ENCODE peak calls at places on chromosomes 7 and 10, in five cellular contexts. A is heart left ventricle, B is transverse colon, S is Peyer's patch, P is testis. R is an unnamed sample.

GRCh38 chr10:122082616-122083477 is 93.9 kb downstream of the TACC2 start:
- DNase-seq in A (no peak), B (no peak), S (no peak), P (no peak), R (no peak)

GRCh38 chr7:26141077-26141476 is 10.9 kb upstream of the NFE2L3 start:
- DNase-seq in A (no peak), B (no peak), S (no peak), P (no peak), R (no peak)

GRCh38 chr7:42745357-42746022 is 166.4 kb downstream of the C7orf25 start:
- DNase-seq in A (peak), B (peak), S (no peak), P (peak), R (no peak)

GRCh38 chr7:157757211-157757610 is 420.4 kb downstream of the DNAJB6 start:
- DNase-seq in A (no peak), B (no peak), S (no peak), P (no peak), R (no peak)

GRCh38 chr7:75649462-75649861 is 89.3 kb downstream of the HIP1 start:
- DNase-seq in A (no peak), B (no peak), S (no peak), P (no peak), R (no peak)

GRCh38 chr10:105681051-105681450 is 1040.0 kb downstream of the SORCS3 start:
- DNase-seq in A (no peak), B (peak), S (no peak), P (no peak), R (no peak)

GRCh38 chr10:8489823-8490222 is 435.3 kb downstream of the GATA3 start:
- DNase-seq in A (no peak), B (no peak), S (no peak), P (no peak), R (no peak)

GRCh38 chr7:134355925-134356324 is 39.2 kb upstream of the SLC35B4 start:
- DNase-seq in A (peak), B (no peak), S (no peak), P (peak), R (no peak)

GRCh38 chr10:123427386-123427785 is 238.8 kb upstream of the GPR26 start:
- DNase-seq in A (no peak), B (no peak), S (no peak), P (no peak), R (no peak)

GRCh38 chr7:20280475-20281351 is 50.0 kb upstream of the ITGB8 start:
- DNase-seq in A (no peak), B (no peak), S (no peak), P (no peak), R (no peak)

GRCh38 chr7:47444376-47445098 is 137.4 kb downstream of the TNS3 start:
- DNase-seq in A (no peak), B (peak), S (no peak), P (no peak), R (no peak)

GRCh38 chr7:85489498-85489897 is 302.6 kb upstream of the SEMA3D start:
- DNase-seq in A (no peak), B (no peak), S (no peak), P (no peak), R (no peak)

GRCh38 chr10:34796133-34796532 is 19.0 kb downstream of the PARD3 start:
- DNase-seq in A (no peak), B (no peak), S (no peak), P (no peak), R (no peak)

GRCh38 chr7:36668750-36669149 is 55.5 kb downstream of the AOAH start:
- DNase-seq in A (no peak), B (peak), S (no peak), P (no peak), R (no peak)

GRCh38 chr10:103936022-103936421 is 18.0 kb upstream of the STN1 start:
- DNase-seq in A (no peak), B (no peak), S (no peak), P (no peak), R (no peak)

GRCh38 chr10:68543004-68543918 is 15.9 kb upstream of the SLC25A16 start:
- DNase-seq in A (no peak), B (no peak), S (no peak), P (no peak), R (no peak)

GRCh38 chr7:81956520-81956919 is 186.7 kb upstream of the HGF start:
- DNase-seq in A (no peak), B (no peak), S (no peak), P (no peak), R (no peak)

GRCh38 chr10:123149568-123150228 is 1.8 kb downstream of the HMX2 start:
- DNase-seq in A (no peak), B (no peak), S (no peak), P (peak), R (no peak)

GRCh38 chr10:103333934-103334520 is 16.9 kb downstream of the PCGF6 start:
- DNase-seq in A (no peak), B (no peak), S (no peak), P (no peak), R (no peak)

GRCh38 chr10:13448216-13448615 is 80.6 kb downstream of the BEND7 start:
- DNase-seq in A (peak), B (no peak), S (no peak), P (no peak), R (no peak)

GRCh38 chr7:30080818-30081217 is 52.6 kb downstream of the PLEKHA8 start:
- DNase-seq in A (no peak), B (no peak), S (no peak), P (no peak), R (no peak)

GRCh38 chr10:7484456-7485266 is 73.8 kb upstream of the SFMBT2 start:
- DNase-seq in A (no peak), B (peak), S (no peak), P (no peak), R (no peak)

GRCh38 chr10:43130756-43131155 is 7.5 kb upstream of the CSGALNACT2 start:
- DNase-seq in A (no peak), B (no peak), S (no peak), P (no peak), R (no peak)

GRCh38 chr10:132679640-132680039 is 106.3 kb downstream of the NKX6-2 start:
- DNase-seq in A (no peak), B (no peak), S (peak), P (peak), R (peak)

GRCh38 chr10:17607603-17608332 is 9.4 kb downstream of the HACD1 start:
- DNase-seq in A (no peak), B (no peak), S (no peak), P (no peak), R (no peak)

GRCh38 chr10:131214521-131215244 is 96.8 kb downstream of the TCERG1L start:
- DNase-seq in A (no peak), B (no peak), S (no peak), P (peak), R (no peak)

GRCh38 chr7:16804674-16805439 is at the start of gene AGR2:
- DNase-seq in A (no peak), B (peak), S (peak), P (no peak), R (no peak)

DNA sequence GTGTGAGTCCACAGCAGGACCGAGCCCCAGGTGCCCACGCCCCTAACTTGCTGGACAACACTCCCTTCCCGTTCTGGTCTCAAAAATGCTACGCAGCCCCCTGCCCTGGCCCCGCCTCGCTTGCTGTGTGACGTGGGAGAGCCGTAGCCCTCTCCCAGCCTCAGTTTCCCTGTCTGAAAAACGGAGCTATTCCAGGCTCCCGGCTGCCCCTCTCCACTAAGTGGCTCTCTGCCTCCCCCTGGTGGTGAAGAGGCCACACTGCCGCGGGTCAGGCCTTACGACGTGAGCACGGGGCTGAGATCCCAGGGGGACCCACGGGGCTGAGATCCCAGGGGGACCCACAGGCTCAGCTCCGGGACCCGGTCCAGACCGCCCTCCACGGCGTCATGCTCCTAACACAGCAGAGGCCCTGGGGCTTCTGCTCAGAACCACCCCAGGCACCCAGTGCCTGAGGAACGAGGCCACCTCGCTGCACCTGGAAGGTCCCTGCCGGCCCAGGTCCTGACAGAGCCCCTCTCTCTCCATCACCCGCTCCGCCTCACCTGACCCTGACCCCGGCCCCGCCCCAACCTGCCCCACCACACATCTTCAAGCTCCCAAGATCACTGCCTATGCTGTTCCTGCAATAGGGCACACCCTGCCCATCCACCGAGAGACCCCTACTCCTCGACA is 26.7 kb downstream of the MICALL2 start:
- DNase-seq in A (peak), B (peak), S (peak), P (peak), R (peak)
- TF ChIP-seq POLR2A in A (no peak), B (no peak), S (no peak), P (no peak), R (no peak)

GRCh38 chr7:149497467-149498261 is at the start of gene ZNF746:
- DNase-seq in A (peak), B (peak), S (peak), P (peak), R (peak)

GRCh38 chr7:149500201-149500600 is 2.6 kb upstream of the ZNF746 start:
- DNase-seq in A (no peak), B (no peak), S (no peak), P (no peak), R (no peak)

GRCh38 chr7:149495785-149496641 is 1.6 kb downstream of the ZNF746 start:
- DNase-seq in A (peak), B (peak), S (no peak), P (peak), R (peak)

GRCh38 chr7:149494738-149495368 is 2.8 kb downstream of the ZNF746 start:
- DNase-seq in A (no peak), B (no peak), S (no peak), P (no peak), R (no peak)

GRCh38 chr7:149496642-149497391 is 792 bp downstream of the ZNF746 start:
- DNase-seq in A (peak), B (peak), S (peak), P (peak), R (peak)
- TF ChIP-seq POLR2A in A (no peak), B (no peak), S (no peak), P (no peak), R (no peak)

DNA sequence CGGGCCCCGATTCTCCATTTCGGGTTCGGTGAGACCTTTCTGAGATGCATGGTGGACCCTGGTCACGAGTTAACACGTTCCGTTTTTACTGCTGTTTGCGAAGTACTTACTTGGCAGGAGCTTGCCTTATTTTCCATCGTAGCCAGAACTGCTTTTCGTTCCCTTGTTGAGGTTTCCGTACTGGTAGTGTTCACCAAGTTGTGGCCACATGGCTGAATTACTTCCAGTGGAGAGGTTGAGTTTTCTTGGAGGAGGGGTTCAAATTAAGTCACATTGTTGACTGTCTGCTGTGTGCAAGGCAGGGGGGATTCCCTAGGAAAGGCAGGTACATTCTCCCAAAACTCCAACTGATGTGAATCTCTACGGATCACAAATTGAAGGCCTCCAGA is 4.0 kb downstream of the MXI1 start:
- DNase-seq in A (no peak), B (no peak), S (no peak), P (no peak), R (no peak)
- TF ChIP-seq POLR2A in A (no peak), B (no peak), S (no peak), P (no peak), R (peak)

DNA sequence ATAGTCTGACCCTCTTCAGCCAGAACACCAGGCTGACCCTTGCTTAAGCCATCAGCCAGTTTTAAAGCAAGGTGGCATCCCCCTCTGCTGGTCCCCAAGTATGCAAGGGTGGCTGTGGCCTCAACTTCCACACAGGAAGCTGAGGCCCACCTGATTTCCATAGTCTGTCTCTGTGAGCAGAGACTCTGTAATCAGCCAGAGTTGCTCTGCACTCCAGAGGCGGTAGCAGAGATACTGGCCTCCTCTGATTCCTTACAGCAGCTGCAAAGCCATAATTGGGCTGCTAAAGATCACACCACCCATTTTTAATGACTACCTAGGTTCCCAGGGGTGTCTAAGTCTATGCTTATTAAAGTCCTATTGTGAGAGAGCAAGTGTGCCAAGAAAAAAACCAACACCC is 1.8 kb downstream of the PDAP1 start:
- DNase-seq in A (no peak), B (no peak), S (no peak), P (no peak), R (no peak)
- TF ChIP-seq POLR2A in A (no peak), B (no peak), S (no peak), P (no peak), R (no peak)

GRCh38 chr10:93993782-93994668 is at the start of gene PLCE1:
- DNase-seq in A (peak), B (peak), S (peak), P (peak), R (peak)
- TF ChIP-seq POLR2A in A (no peak), B (peak), S (peak), P (no peak), R (no peak)

GRCh38 chr7:2381227-2381626 is 22.2 kb upstream of the CHST12 start:
- DNase-seq in A (no peak), B (no peak), S (no peak), P (no peak), R (no peak)
- TF ChIP-seq POLR2A in A (no peak), B (no peak), S (no peak), P (no peak), R (no peak)

DNA sequence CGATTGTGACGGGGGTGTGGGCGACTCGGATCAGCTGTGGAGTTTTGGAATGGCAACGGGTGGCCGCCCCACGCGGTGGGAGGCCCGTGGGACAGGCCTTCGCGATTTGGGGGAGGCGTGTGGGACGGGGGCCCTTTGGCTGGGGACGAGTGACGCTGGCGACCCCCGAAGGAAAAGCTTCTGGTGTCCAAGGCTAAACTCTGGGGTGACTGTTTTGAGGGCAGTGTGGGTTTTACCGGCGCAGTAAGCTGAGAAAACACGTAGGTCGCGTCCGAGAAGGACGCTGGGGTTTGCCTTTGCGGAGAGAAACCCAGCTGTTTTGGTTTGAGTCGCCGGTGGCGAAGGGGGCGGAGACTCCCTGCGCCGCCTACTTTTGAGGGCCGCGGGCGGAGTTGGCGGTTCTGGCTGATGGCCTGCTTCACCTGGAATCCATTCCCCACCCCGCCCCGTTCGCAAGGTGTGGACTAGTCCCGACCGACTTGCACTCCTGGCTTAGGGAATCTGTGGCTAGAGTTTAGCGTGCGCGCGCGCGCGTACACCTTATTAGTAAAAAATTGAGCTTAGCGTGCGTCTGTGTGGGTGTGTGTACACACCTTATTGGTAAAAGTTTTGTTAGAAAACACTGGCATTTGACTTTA is 606 bp downstream of the TAX1BP1 start:
- DNase-seq in A (peak), B (peak), S (peak), P (peak), R (peak)
- TF ChIP-seq POLR2A in A (peak), B (peak), S (peak), P (no peak), R (peak)

GRCh38 chr10:5684318-5684970 is at the start of gene TASOR2:
- DNase-seq in A (peak), B (peak), S (peak), P (peak), R (peak)
- TF ChIP-seq POLR2A in A (no peak), B (peak), S (peak), P (no peak), R (no peak)

DNA sequence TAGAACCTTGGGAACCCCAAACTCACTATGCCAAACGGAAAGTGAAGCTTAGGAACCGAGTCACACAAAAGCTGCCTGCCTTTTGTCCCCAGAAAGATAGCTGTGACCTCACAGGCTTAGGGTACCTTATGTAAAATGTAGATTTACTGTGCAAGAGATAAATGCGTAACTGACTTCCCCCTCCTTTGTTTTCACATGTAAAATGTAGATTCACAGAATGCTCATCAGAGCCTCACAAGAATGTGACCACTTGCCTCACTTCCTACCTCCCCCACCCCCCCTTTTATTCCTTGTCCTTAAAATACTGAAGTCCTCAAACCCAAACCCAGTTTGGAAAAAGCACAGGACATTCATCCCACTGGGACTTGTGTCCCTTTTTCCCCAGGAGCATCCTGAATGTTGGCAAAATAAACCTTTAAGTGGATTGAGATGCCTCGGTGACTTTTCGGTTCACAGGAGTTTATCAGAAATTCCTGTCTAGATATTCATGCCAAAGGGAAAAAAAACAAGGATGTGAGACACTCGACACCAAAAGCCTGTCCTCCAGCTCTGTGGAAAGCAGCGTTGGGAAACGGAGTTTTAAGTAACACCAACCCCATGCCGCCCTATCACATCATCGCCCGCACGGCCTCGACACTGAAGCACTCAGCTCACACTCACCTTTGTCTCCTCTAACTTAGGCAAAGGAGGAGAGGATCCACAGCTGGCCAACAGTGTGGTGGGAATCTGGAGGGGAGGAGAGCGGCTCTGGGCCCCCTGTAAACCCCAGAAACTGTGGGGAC is 45.9 kb downstream of the SVIL start:
- DNase-seq in A (no peak), B (no peak), S (no peak), P (no peak), R (no peak)
- TF ChIP-seq POLR2A in A (no peak), B (no peak), S (no peak), P (no peak), R (no peak)

R was measured in sigmoid colon.